ENCODE peak calls at places on chromosomes 16 and 17, in ten cellular contexts. One of them, this sample, is unnamed.

GRCh38 chr16:47643610-47644009 is 182.5 kb downstream of the PHKB start:
- DNase-seq in sigmoid colon: no peak
- DNase-seq in spleen: no peak
- DNase-seq in breast epithelium: no peak
- DNase-seq in vagina: no peak
- DNase-seq in endothelial cell of umbilical vein: no peak
- DNase-seq in GM23338: no peak
- DNase-seq in H1: no peak
- DNase-seq in HCT116: no peak
- DNase-seq in stomach: no peak
- DNase-seq in this sample: no peak

GRCh38 chr17:17555906-17556305 is 35.6 kb downstream of the PEMT start:
- DNase-seq in GM23338: no peak
- DNase-seq in spleen: no peak
- DNase-seq in endothelial cell of umbilical vein: no peak
- DNase-seq in sigmoid colon: no peak
- DNase-seq in vagina: no peak
- DNase-seq in stomach: no peak
- DNase-seq in HCT116: no peak
- DNase-seq in breast epithelium: no peak
- DNase-seq in H1: no peak
- DNase-seq in this sample: no peak

GRCh38 chr17:699350-699749 is 15.3 kb downstream of the VPS53 start:
- DNase-seq in spleen: no peak
- DNase-seq in endothelial cell of umbilical vein: peak
- DNase-seq in sigmoid colon: no peak
- DNase-seq in stomach: peak
- DNase-seq in H1: no peak
- DNase-seq in vagina: no peak
- DNase-seq in breast epithelium: peak
- DNase-seq in GM23338: no peak
- DNase-seq in HCT116: no peak
- DNase-seq in this sample: no peak

GRCh38 chr17:34275881-34276280 is 5.9 kb downstream of the CCL7 start:
- DNase-seq in vagina: no peak
- DNase-seq in spleen: no peak
- DNase-seq in sigmoid colon: no peak
- DNase-seq in HCT116: no peak
- DNase-seq in breast epithelium: no peak
- DNase-seq in stomach: no peak
- DNase-seq in GM23338: no peak
- DNase-seq in endothelial cell of umbilical vein: peak
- DNase-seq in H1: no peak
- DNase-seq in this sample: no peak

GRCh38 chr16:68289621-68290329 is 21.0 kb downstream of the SLC7A6OS start:
- DNase-seq in breast epithelium: no peak
- DNase-seq in endothelial cell of umbilical vein: peak
- DNase-seq in vagina: no peak
- DNase-seq in sigmoid colon: no peak
- DNase-seq in H1: no peak
- DNase-seq in spleen: peak
- DNase-seq in stomach: no peak
- DNase-seq in HCT116: no peak
- DNase-seq in GM23338: no peak
- DNase-seq in this sample: no peak

GRCh38 chr17:44979426-44980273 is 11.5 kb upstream of the C1QL1 start:
- DNase-seq in vagina: no peak
- DNase-seq in spleen: no peak
- DNase-seq in breast epithelium: no peak
- DNase-seq in HCT116: no peak
- DNase-seq in GM23338: no peak
- DNase-seq in H1: no peak
- DNase-seq in stomach: no peak
- DNase-seq in endothelial cell of umbilical vein: no peak
- DNase-seq in sigmoid colon: peak
- DNase-seq in this sample: no peak

GRCh38 chr17:62178579-62178978 is 113.5 kb upstream of the MED13 start:
- DNase-seq in stomach: no peak
- DNase-seq in spleen: no peak
- DNase-seq in H1: no peak
- DNase-seq in HCT116: no peak
- DNase-seq in vagina: no peak
- DNase-seq in breast epithelium: no peak
- DNase-seq in GM23338: no peak
- DNase-seq in sigmoid colon: no peak
- DNase-seq in endothelial cell of umbilical vein: peak
- DNase-seq in this sample: no peak

GRCh38 chr17:82881900-82882714 is 42.3 kb upstream of the ZNF750 start:
- DNase-seq in breast epithelium: no peak
- DNase-seq in H1: no peak
- DNase-seq in stomach: peak
- DNase-seq in endothelial cell of umbilical vein: no peak
- DNase-seq in HCT116: no peak
- DNase-seq in sigmoid colon: peak
- DNase-seq in GM23338: no peak
- DNase-seq in vagina: no peak
- DNase-seq in spleen: peak
- DNase-seq in this sample: no peak

GRCh38 chr16:9160551-9160911 is 69.1 kb downstream of the HAPSTR1 start:
- DNase-seq in breast epithelium: no peak
- DNase-seq in HCT116: no peak
- DNase-seq in stomach: no peak
- DNase-seq in endothelial cell of umbilical vein: no peak
- DNase-seq in vagina: no peak
- DNase-seq in sigmoid colon: no peak
- DNase-seq in GM23338: no peak
- DNase-seq in H1: no peak
- DNase-seq in spleen: no peak
- DNase-seq in this sample: no peak

GRCh38 chr17:54172654-54173316 is 350.1 kb downstream of the KIF2B start:
- DNase-seq in stomach: no peak
- DNase-seq in HCT116: no peak
- DNase-seq in breast epithelium: no peak
- DNase-seq in vagina: no peak
- DNase-seq in H1: peak
- DNase-seq in sigmoid colon: no peak
- DNase-seq in endothelial cell of umbilical vein: no peak
- DNase-seq in GM23338: peak
- DNase-seq in spleen: no peak
- DNase-seq in this sample: peak

GRCh38 chr17:79091373-79091670 is 16.7 kb downstream of the ENGASE start:
- DNase-seq in sigmoid colon: no peak
- DNase-seq in endothelial cell of umbilical vein: no peak
- DNase-seq in breast epithelium: no peak
- DNase-seq in H1: no peak
- DNase-seq in spleen: no peak
- DNase-seq in GM23338: no peak
- DNase-seq in vagina: no peak
- DNase-seq in HCT116: no peak
- DNase-seq in stomach: no peak
- DNase-seq in this sample: no peak

GRCh38 chr17:69523252-69523861 is 108.9 kb downstream of the MAP2K6 start:
- DNase-seq in endothelial cell of umbilical vein: peak
- DNase-seq in stomach: no peak
- DNase-seq in spleen: no peak
- DNase-seq in vagina: no peak
- DNase-seq in H1: peak
- DNase-seq in HCT116: peak
- DNase-seq in sigmoid colon: no peak
- DNase-seq in breast epithelium: no peak
- DNase-seq in GM23338: peak
- DNase-seq in this sample: peak

GRCh38 chr17:72971513-72971880 is 121.0 kb downstream of the SLC39A11 start:
- DNase-seq in H1: no peak
- DNase-seq in breast epithelium: no peak
- DNase-seq in vagina: no peak
- DNase-seq in endothelial cell of umbilical vein: no peak
- DNase-seq in HCT116: no peak
- DNase-seq in GM23338: no peak
- DNase-seq in stomach: no peak
- DNase-seq in spleen: no peak
- DNase-seq in sigmoid colon: no peak
- DNase-seq in this sample: no peak
- H3K4me3 ChIP-seq in H1: no peak
- H3K4me3 ChIP-seq in breast epithelium: no peak
- H3K4me3 ChIP-seq in vagina: no peak
- H3K4me3 ChIP-seq in endothelial cell of umbilical vein: no peak
- H3K4me3 ChIP-seq in HCT116: no peak
- H3K4me3 ChIP-seq in GM23338: no peak
- H3K4me3 ChIP-seq in stomach: no peak
- H3K4me3 ChIP-seq in spleen: no peak
- H3K4me3 ChIP-seq in sigmoid colon: no peak
- H3K4me3 ChIP-seq in this sample: no peak

GRCh38 chr17:77140166-77140877 is 447 bp upstream of the SEC14L1 start:
- DNase-seq in breast epithelium: peak
- DNase-seq in sigmoid colon: peak
- DNase-seq in H1: peak
- DNase-seq in endothelial cell of umbilical vein: peak
- DNase-seq in stomach: peak
- DNase-seq in spleen: peak
- DNase-seq in HCT116: peak
- DNase-seq in GM23338: peak
- DNase-seq in vagina: peak
- DNase-seq in this sample: peak
- TF ChIP-seq POLR2AphosphoS5 in breast epithelium: peak
- TF ChIP-seq POLR2AphosphoS5 in sigmoid colon: peak
- TF ChIP-seq POLR2AphosphoS5 in H1: peak
- TF ChIP-seq POLR2AphosphoS5 in endothelial cell of umbilical vein: peak
- TF ChIP-seq POLR2AphosphoS5 in stomach: peak
- TF ChIP-seq POLR2AphosphoS5 in spleen: peak
- TF ChIP-seq POLR2AphosphoS5 in HCT116: peak
- TF ChIP-seq POLR2AphosphoS5 in GM23338: peak
- TF ChIP-seq POLR2AphosphoS5 in vagina: peak
- TF ChIP-seq POLR2AphosphoS5 in this sample: peak

DNA sequence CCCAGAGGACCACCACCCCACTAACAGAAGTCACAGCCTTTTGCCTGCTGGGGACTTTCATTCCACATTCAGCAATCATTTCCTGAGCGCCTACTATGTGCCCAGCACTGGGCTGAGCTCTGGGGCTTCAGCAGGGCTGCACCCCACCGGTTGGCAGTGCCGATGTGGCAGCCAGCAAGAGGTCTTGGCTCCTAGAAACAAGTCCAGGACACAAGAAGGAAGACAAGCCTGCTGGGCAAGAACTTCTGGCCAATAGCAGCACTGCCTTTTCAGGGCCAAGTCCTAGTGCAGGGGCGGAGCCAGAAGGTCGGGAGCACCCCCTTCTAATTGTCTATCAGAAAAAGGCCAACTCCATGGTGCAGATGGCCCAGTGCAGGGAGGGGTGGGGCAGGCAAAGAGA is 13.0 kb upstream of the HOXB9 start:
- DNase-seq in GM23338: peak
- DNase-seq in sigmoid colon: peak
- DNase-seq in endothelial cell of umbilical vein: no peak
- DNase-seq in stomach: no peak
- DNase-seq in HCT116: no peak
- DNase-seq in spleen: no peak
- DNase-seq in breast epithelium: no peak
- DNase-seq in vagina: no peak
- DNase-seq in H1: no peak
- DNase-seq in this sample: no peak
- H3K4me3 ChIP-seq in GM23338: no peak
- H3K4me3 ChIP-seq in sigmoid colon: no peak
- H3K4me3 ChIP-seq in endothelial cell of umbilical vein: no peak
- H3K4me3 ChIP-seq in stomach: no peak
- H3K4me3 ChIP-seq in HCT116: no peak
- H3K4me3 ChIP-seq in spleen: no peak
- H3K4me3 ChIP-seq in breast epithelium: no peak
- H3K4me3 ChIP-seq in vagina: no peak
- H3K4me3 ChIP-seq in H1: no peak
- H3K4me3 ChIP-seq in this sample: no peak

GRCh38 chr17:76449126-76449525 is 3.8 kb downstream of the UBE2O start:
- DNase-seq in stomach: no peak
- DNase-seq in spleen: no peak
- DNase-seq in sigmoid colon: no peak
- DNase-seq in HCT116: no peak
- DNase-seq in endothelial cell of umbilical vein: no peak
- DNase-seq in GM23338: no peak
- DNase-seq in breast epithelium: no peak
- DNase-seq in vagina: no peak
- DNase-seq in H1: no peak
- DNase-seq in this sample: no peak

GRCh38 chr17:76451480-76451879 is 1.5 kb downstream of the UBE2O start:
- DNase-seq in H1: no peak
- DNase-seq in stomach: no peak
- DNase-seq in HCT116: no peak
- DNase-seq in sigmoid colon: no peak
- DNase-seq in vagina: no peak
- DNase-seq in spleen: no peak
- DNase-seq in breast epithelium: no peak
- DNase-seq in GM23338: no peak
- DNase-seq in endothelial cell of umbilical vein: no peak
- DNase-seq in this sample: no peak

GRCh38 chr17:76453431-76453743 is 435 bp upstream of the UBE2O start:
- DNase-seq in endothelial cell of umbilical vein: no peak
- DNase-seq in stomach: no peak
- DNase-seq in sigmoid colon: no peak
- DNase-seq in H1: no peak
- DNase-seq in HCT116: no peak
- DNase-seq in breast epithelium: no peak
- DNase-seq in spleen: no peak
- DNase-seq in GM23338: no peak
- DNase-seq in vagina: no peak
- DNase-seq in this sample: no peak

GRCh38 chr17:76452102-76452645 is 778 bp downstream of the UBE2O start:
- DNase-seq in H1: no peak
- DNase-seq in HCT116: no peak
- DNase-seq in spleen: peak
- DNase-seq in vagina: no peak
- DNase-seq in breast epithelium: no peak
- DNase-seq in sigmoid colon: no peak
- DNase-seq in GM23338: no peak
- DNase-seq in endothelial cell of umbilical vein: no peak
- DNase-seq in stomach: peak
- DNase-seq in this sample: no peak

DNA sequence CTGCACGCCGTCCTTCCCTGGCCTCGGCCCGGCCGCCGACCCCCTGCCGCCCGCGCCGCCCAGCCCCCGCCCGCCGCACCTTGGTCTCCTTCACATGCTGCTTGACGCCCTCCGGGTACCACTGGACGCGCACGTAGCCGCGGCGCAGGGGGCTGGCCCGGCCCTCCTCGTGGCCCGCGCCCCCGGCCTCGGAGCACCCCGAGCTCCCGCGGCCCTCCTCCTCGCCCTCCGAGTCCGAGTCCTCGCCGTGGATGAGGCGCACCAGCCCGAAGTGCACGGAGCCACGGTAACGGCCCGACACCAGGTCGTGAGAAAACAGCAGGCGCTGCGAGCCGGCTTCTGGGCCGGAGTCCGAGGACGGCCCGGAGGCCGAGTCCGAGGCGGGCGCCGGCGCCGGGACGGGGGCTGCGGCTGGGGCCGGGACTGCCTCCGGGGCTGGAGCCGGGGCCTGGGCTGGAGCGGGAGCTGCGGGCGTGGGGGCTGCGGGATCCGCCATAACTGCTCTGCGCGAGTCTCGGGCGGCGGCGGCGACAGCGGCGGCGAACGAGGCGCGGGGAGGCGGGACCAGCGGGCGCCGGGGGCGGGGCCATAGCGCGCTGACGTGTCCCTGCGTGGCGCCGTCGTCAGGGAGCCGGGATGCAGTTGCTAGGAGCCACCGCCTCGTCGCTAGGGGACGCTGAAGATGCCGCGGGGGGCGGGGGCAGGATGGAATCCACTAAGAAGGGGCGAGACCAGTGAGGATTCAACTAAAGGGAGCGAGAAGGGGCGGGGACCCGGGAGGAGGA is at the start of gene UBE2O:
- DNase-seq in stomach: peak
- DNase-seq in HCT116: peak
- DNase-seq in breast epithelium: peak
- DNase-seq in H1: peak
- DNase-seq in spleen: peak
- DNase-seq in GM23338: peak
- DNase-seq in endothelial cell of umbilical vein: peak
- DNase-seq in sigmoid colon: peak
- DNase-seq in vagina: no peak
- DNase-seq in this sample: no peak
- TF ChIP-seq POLR2AphosphoS5 in stomach: no peak
- TF ChIP-seq POLR2AphosphoS5 in HCT116: peak
- TF ChIP-seq POLR2AphosphoS5 in breast epithelium: no peak
- TF ChIP-seq POLR2AphosphoS5 in H1: no peak
- TF ChIP-seq POLR2AphosphoS5 in spleen: peak
- TF ChIP-seq POLR2AphosphoS5 in GM23338: peak
- TF ChIP-seq POLR2AphosphoS5 in endothelial cell of umbilical vein: peak
- TF ChIP-seq POLR2AphosphoS5 in sigmoid colon: peak
- TF ChIP-seq POLR2AphosphoS5 in vagina: peak
- TF ChIP-seq POLR2AphosphoS5 in this sample: no peak